ENCODE peak calls at places on chromosomes 4 and X, in seven cellular contexts. U is kidney epithelial cell, D is brain microvascular endothelial cell, V is neuronal stem cell, R is suprapubic skin, A is cardiac fibroblast, Q is endodermal cell. G is an unnamed sample.

GRCh38 chr4:127580891-127581290 is 51.9 kb upstream of the INTU start:
- DNase-seq in U (no peak), D (no peak), V (no peak), R (no peak), A (no peak), Q (no peak), G (no peak)

GRCh38 chr4:94889961-94890360 is 132.2 kb downstream of the BMPR1B start:
- DNase-seq in U (peak), D (peak), V (no peak), R (no peak), A (peak), Q (no peak), G (no peak)

GRCh38 chr4:48162162-48162561 is 28.1 kb upstream of the TXK start:
- DNase-seq in U (no peak), D (peak), V (no peak), R (no peak), A (peak), Q (no peak), G (no peak)

GRCh38 chrX:9197231-9197630 is 163.3 kb upstream of the FAM9B start:
- DNase-seq in U (no peak), D (no peak), V (no peak), R (no peak), A (peak), Q (no peak), G (no peak)

GRCh38 chr4:152785639-152786517 is 6.1 kb downstream of the ARFIP1 start:
- DNase-seq in U (no peak), D (no peak), V (no peak), R (no peak), A (no peak), Q (no peak), G (no peak)

GRCh38 chrX:76920621-76921020 is 493.1 kb downstream of the MAGEE1 start:
- DNase-seq in U (no peak), D (no peak), V (no peak), R (no peak), A (no peak), Q (no peak), G (no peak)

GRCh38 chr4:143391895-143392294 is 55.2 kb downstream of the GAB1 start:
- DNase-seq in U (no peak), D (peak), V (no peak), R (no peak), A (peak), Q (no peak), G (no peak)

GRCh38 chr4:186765138-186765537 is 41.5 kb upstream of the FAT1 start:
- DNase-seq in U (no peak), D (no peak), V (no peak), R (no peak), A (peak), Q (peak), G (no peak)

GRCh38 chr4:7165874-7166201 is 26.5 kb upstream of the SORCS2 start:
- DNase-seq in U (no peak), D (no peak), V (no peak), R (peak), A (no peak), Q (peak), G (no peak)

GRCh38 chr4:76485450-76485849 is 50.4 kb downstream of the SHROOM3 start:
- DNase-seq in U (peak), D (no peak), V (no peak), R (no peak), A (peak), Q (peak), G (no peak)

GRCh38 chr4:8637456-8637984 is 45.0 kb downstream of the CPZ start:
- DNase-seq in U (no peak), D (no peak), V (no peak), R (peak), A (no peak), Q (no peak), G (peak)

GRCh38 chrX:72273718-72274117 is 3.3 kb downstream of the RPS4X start:
- DNase-seq in U (no peak), D (no peak), V (no peak), R (no peak), A (no peak), Q (no peak), G (no peak)

GRCh38 chr4:155426953-155427352 is 50.2 kb upstream of the MAP9 start:
- DNase-seq in U (no peak), D (no peak), V (no peak), R (no peak), A (no peak), Q (peak), G (no peak)

GRCh38 chrX:16061296-16061695 is 62.1 kb upstream of the GRPR start:
- DNase-seq in U (no peak), D (no peak), V (no peak), R (no peak), A (no peak), Q (no peak), G (no peak)

GRCh38 chr4:138576684-138577083 is 334.5 kb upstream of the SLC7A11 start:
- DNase-seq in U (no peak), D (peak), V (no peak), R (no peak), A (peak), Q (peak), G (no peak)

GRCh38 chr4:185710487-185710995 is 101.5 kb downstream of the SORBS2 start:
- DNase-seq in U (no peak), D (no peak), V (no peak), R (no peak), A (peak), Q (no peak), G (no peak)

GRCh38 chrX:150548684-150549083 is 19.7 kb upstream of the MTM1 start:
- DNase-seq in U (no peak), D (peak), V (no peak), R (no peak), A (peak), Q (no peak), G (no peak)

GRCh38 chrX:54891573-54891972 is 29.1 kb upstream of the TRO start:
- DNase-seq in U (no peak), D (peak), V (peak), R (no peak), A (peak), Q (peak), G (no peak)

GRCh38 chrX:148691456-148691855 is 191.0 kb downstream of the AFF2 start:
- DNase-seq in U (no peak), D (no peak), V (no peak), R (no peak), A (peak), Q (no peak), G (no peak)

GRCh38 chr4:141371206-141371605 is 150.5 kb downstream of the ZNF330 start:
- DNase-seq in U (no peak), D (no peak), V (no peak), R (no peak), A (no peak), Q (no peak), G (no peak)

GRCh38 chr4:40553995-40554394 is 75.7 kb downstream of the RBM47 start:
- DNase-seq in U (no peak), D (no peak), V (no peak), R (no peak), A (no peak), Q (no peak), G (peak)

GRCh38 chr4:106333186-106333585 is 16.8 kb downstream of the AIMP1 start:
- DNase-seq in U (no peak), D (no peak), V (no peak), R (no peak), A (peak), Q (no peak), G (no peak)

GRCh38 chr4:53015681-53016080 is 153.6 kb downstream of the RASL11B start:
- DNase-seq in U (no peak), D (peak), V (peak), R (no peak), A (peak), Q (peak), G (no peak)

GRCh38 chr4:76545161-76545884 is 110.3 kb downstream of the SHROOM3 start:
- DNase-seq in U (peak), D (no peak), V (no peak), R (no peak), A (peak), Q (no peak), G (no peak)

GRCh38 chr4:174757736-174758135 is 71.3 kb downstream of the GLRA3 start:
- DNase-seq in U (no peak), D (no peak), V (no peak), R (no peak), A (no peak), Q (peak), G (no peak)

GRCh38 chr4:101621120-101621519 is 169.4 kb upstream of the BANK1 start:
- DNase-seq in U (no peak), D (peak), V (no peak), R (no peak), A (peak), Q (no peak), G (no peak)

GRCh38 chr4:101615652-101616051 is 174.9 kb upstream of the BANK1 start:
- DNase-seq in U (no peak), D (no peak), V (no peak), R (no peak), A (no peak), Q (no peak), G (no peak)
- H3K4me3 ChIP-seq in U (no peak), D (no peak), V (no peak), R (no peak), A (no peak), Q (no peak), G (no peak)

GRCh38 chr4:20217521-20217920 is 34.2 kb upstream of the SLIT2 start:
- DNase-seq in U (no peak), D (no peak), V (no peak), R (no peak), A (no peak), Q (no peak), G (no peak)
- H3K4me3 ChIP-seq in U (no peak), D (no peak), V (no peak), R (no peak), A (no peak), Q (no peak), G (no peak)

GRCh38 chr4:87423313-87424031 is 1.1 kb downstream of the NUDT9 start:
- DNase-seq in U (no peak), D (no peak), V (no peak), R (no peak), A (peak), Q (no peak), G (no peak)
- H3K4me3 ChIP-seq in U (peak), D (peak), V (no peak), R (peak), A (peak), Q (peak), G (peak)

GRCh38 chr4:112277705-112278448 is 7.8 kb downstream of the TIFA start:
- DNase-seq in U (no peak), D (no peak), V (no peak), R (no peak), A (no peak), Q (no peak), G (no peak)
- H3K4me3 ChIP-seq in U (no peak), D (no peak), V (no peak), R (no peak), A (no peak), Q (no peak), G (no peak)

GRCh38 chr4:2697995-2698414 is 58.1 kb downstream of the TNIP2 start:
- DNase-seq in U (no peak), D (no peak), V (no peak), R (no peak), A (no peak), Q (no peak), G (no peak)

GRCh38 chr4:2695661-2696060 is 60.5 kb downstream of the TNIP2 start:
- DNase-seq in U (no peak), D (no peak), V (no peak), R (no peak), A (no peak), Q (no peak), G (no peak)

GRCh38 chr4:2691952-2692435 is 64.1 kb downstream of the TNIP2 start:
- DNase-seq in U (no peak), D (no peak), V (no peak), R (no peak), A (no peak), Q (no peak), G (no peak)

GRCh38 chr4:2696423-2696822 is 59.7 kb downstream of the TNIP2 start:
- DNase-seq in U (no peak), D (no peak), V (no peak), R (no peak), A (no peak), Q (no peak), G (peak)

DNA sequence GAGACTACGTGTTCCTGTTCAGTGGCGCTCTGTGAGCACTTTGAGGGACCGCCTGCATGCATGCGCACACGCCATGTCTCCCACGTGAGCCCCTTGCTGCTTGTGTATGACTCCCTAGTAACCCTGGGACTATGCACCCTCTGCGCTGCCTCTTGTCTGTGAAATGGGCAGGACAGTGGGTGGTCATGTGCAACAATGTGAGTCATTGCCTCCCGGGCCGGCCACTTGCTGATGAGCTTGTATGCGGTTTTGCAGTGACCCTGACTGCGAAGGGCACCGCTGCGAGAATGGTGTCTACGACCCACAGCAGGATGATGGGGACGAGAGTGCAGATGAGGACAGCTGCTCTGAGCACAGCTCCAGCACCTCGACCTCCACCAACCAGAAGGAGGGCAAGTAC is 61.4 kb downstream of the TNIP2 start:
- DNase-seq in U (peak), D (peak), V (no peak), R (no peak), A (peak), Q (no peak), G (no peak)
- H3K4me3 ChIP-seq in U (no peak), D (no peak), V (peak), R (no peak), A (no peak), Q (no peak), G (no peak)

GRCh38 chr4:108081251-108081650 is 87.5 kb downstream of the LEF1 start:
- DNase-seq in U (no peak), D (no peak), V (no peak), R (no peak), A (no peak), Q (no peak), G (no peak)

GRCh38 chr4:108080752-108081151 is 88.0 kb downstream of the LEF1 start:
- DNase-seq in U (no peak), D (no peak), V (no peak), R (no peak), A (no peak), Q (no peak), G (no peak)

GRCh38 chr4:108072300-108072699 is 82.6 kb downstream of the HADH start:
- DNase-seq in U (no peak), D (no peak), V (no peak), R (no peak), A (no peak), Q (no peak), G (no peak)

GRCh38 chr4:108078024-108078733 is 88.5 kb downstream of the HADH start:
- DNase-seq in U (no peak), D (peak), V (no peak), R (no peak), A (no peak), Q (no peak), G (no peak)
- H3K4me3 ChIP-seq in U (no peak), D (no peak), V (no peak), R (no peak), A (no peak), Q (no peak), G (no peak)

GRCh38 chr4:55637272-55637820 is 1.2 kb upstream of the NMU start:
- DNase-seq in U (no peak), D (no peak), V (no peak), R (no peak), A (no peak), Q (peak), G (no peak)

GRCh38 chr4:55636622-55636999 is 513 bp upstream of the NMU start:
- DNase-seq in U (no peak), D (no peak), V (peak), R (no peak), A (no peak), Q (peak), G (no peak)

GRCh38 chr4:55635282-55635681 is 816 bp downstream of the NMU start:
- DNase-seq in U (no peak), D (no peak), V (peak), R (no peak), A (no peak), Q (peak), G (no peak)

GRCh38 chr4:55634417-55635128 is 1.5 kb downstream of the NMU start:
- DNase-seq in U (no peak), D (no peak), V (no peak), R (no peak), A (no peak), Q (no peak), G (no peak)

GRCh38 chr4:55635760-55636621 is at the start of gene NMU:
- DNase-seq in U (no peak), D (no peak), V (peak), R (peak), A (peak), Q (peak), G (peak)
- H3K4me3 ChIP-seq in U (peak), D (peak), V (peak), R (peak), A (peak), Q (peak), G (peak)

GRCh38 chrX:29308726-29309125 is 721.5 kb downstream of the IL1RAPL1 start:
- DNase-seq in U (no peak), D (no peak), V (no peak), R (no peak), A (no peak), Q (no peak), G (no peak)
- H3K4me3 ChIP-seq in U (no peak), D (no peak), V (no peak), R (no peak), A (no peak), Q (peak), G (no peak)

GRCh38 chrX:118536687-118537461 is 41.3 kb downstream of the DOCK11 start:
- DNase-seq in U (no peak), D (peak), V (no peak), R (no peak), A (peak), Q (peak), G (no peak)
- H3K4me3 ChIP-seq in U (no peak), D (no peak), V (no peak), R (no peak), A (no peak), Q (no peak), G (peak)